ENCODE peak calls at places on chromosomes 4 and X, in four cellular contexts. One of them, this sample, is unnamed.

GRCh38 chr4:4761128-4761991 is 98.1 kb upstream of the MSX1 start:
- DNase-seq in tibial nerve: no peak
- DNase-seq in ovary: no peak
- DNase-seq in IMR-90: no peak
- DNase-seq in this sample: peak; percentile 25

GRCh38 chr4:4216668-4217067 is 10.1 kb downstream of the OTOP1 start:
- DNase-seq in IMR-90: peak; percentile 59
- DNase-seq in ovary: no peak
- DNase-seq in tibial nerve: no peak
- DNase-seq in this sample: no peak

GRCh38 chr4:150108693-150109092 is 30.4 kb downstream of the DCLK2 start:
- DNase-seq in tibial nerve: no peak
- DNase-seq in ovary: peak; percentile 12
- DNase-seq in IMR-90: no peak
- DNase-seq in this sample: no peak

GRCh38 chr4:12041828-12042227 is 613.1 kb upstream of the HS3ST1 start:
- DNase-seq in tibial nerve: no peak
- DNase-seq in ovary: no peak
- DNase-seq in IMR-90: no peak
- DNase-seq in this sample: no peak

GRCh38 chrX:134006484-134007161 is 21.2 kb upstream of the GPC3 start:
- DNase-seq in IMR-90: no peak
- DNase-seq in ovary: no peak
- DNase-seq in tibial nerve: no peak
- DNase-seq in this sample: no peak

GRCh38 chr4:147736458-147736857 is 4.6 kb downstream of the ARHGAP10 start:
- DNase-seq in IMR-90: peak; percentile 79
- DNase-seq in tibial nerve: no peak
- DNase-seq in ovary: no peak
- DNase-seq in this sample: no peak

GRCh38 chrX:130566028-130566683 is 164.4 kb downstream of the RBMX2 start:
- DNase-seq in ovary: no peak
- DNase-seq in tibial nerve: no peak
- DNase-seq in IMR-90: no peak
- DNase-seq in this sample: no peak

GRCh38 chr4:61938250-61938846 is 738.2 kb downstream of the ADGRL3 start:
- DNase-seq in IMR-90: no peak
- DNase-seq in ovary: no peak
- DNase-seq in tibial nerve: no peak
- DNase-seq in this sample: no peak

GRCh38 chr4:185894481-185894880 is 82.5 kb upstream of the SORBS2 start:
- DNase-seq in ovary: no peak
- DNase-seq in tibial nerve: no peak
- DNase-seq in IMR-90: no peak
- DNase-seq in this sample: no peak

GRCh38 chr4:165458451-165458850 is 79.6 kb downstream of the CPE start:
- DNase-seq in ovary: no peak
- DNase-seq in tibial nerve: no peak
- DNase-seq in IMR-90: no peak
- DNase-seq in this sample: no peak
- TF ChIP-seq POLR2A in ovary: no peak
- TF ChIP-seq POLR2A in tibial nerve: no peak
- TF ChIP-seq POLR2A in IMR-90: no peak
- TF ChIP-seq POLR2A in this sample: no peak

GRCh38 chr4:156782491-156782890 is 189.1 kb downstream of the PDGFC start:
- DNase-seq in ovary: no peak
- DNase-seq in tibial nerve: no peak
- DNase-seq in IMR-90: no peak
- DNase-seq in this sample: no peak
- TF ChIP-seq POLR2A in ovary: no peak
- TF ChIP-seq POLR2A in tibial nerve: no peak
- TF ChIP-seq POLR2A in IMR-90: no peak
- TF ChIP-seq POLR2A in this sample: no peak

DNA sequence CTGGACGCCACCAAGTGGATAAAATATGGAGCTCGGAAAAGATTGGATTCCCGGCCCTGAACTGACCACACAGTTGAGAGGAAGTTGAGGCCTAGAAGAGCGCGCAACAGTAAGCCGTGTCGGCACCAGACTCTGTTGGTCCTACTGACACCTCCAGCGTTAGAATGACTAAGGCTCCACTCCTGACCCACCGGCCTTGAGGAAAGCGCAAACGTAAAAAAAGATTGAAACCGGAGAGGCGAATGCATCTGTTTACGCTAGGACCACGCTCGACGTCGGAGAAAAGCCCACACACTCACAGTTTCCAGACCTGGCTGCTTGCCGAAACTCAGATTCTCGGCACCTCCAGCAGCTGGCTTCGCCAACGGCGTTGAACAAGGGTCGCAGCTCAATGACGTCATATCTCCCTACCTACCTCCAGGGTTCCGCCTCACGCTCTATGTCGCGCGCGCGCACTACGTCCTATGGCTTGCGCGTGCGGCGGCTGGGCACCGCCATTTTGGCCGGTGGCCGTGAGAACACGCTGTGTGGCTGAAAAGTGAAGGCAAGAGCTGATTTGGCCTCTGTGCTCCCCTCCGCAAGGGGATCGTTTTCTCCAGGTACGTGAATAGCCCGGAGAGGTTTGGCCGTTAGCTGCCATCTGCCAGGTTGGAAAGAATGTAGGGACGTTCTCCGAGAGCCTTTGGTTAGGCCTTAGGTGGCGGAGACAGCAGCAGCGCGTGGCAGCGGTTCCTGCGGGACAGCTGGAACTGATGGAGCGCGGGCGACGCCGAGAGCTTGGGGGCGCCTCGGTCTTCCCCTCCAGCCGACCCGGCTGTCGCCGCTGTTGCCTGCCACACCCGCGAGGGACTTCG is at the start of the genes ABCE1 and ANAPC10:
- DNase-seq in IMR-90: peak; percentile 99
- DNase-seq in ovary: peak; percentile 94
- DNase-seq in tibial nerve: peak; percentile 94
- DNase-seq in this sample: peak; percentile 96
- TF ChIP-seq POLR2A in IMR-90: peak; percentile 82
- TF ChIP-seq POLR2A in ovary: peak; percentile 62
- TF ChIP-seq POLR2A in tibial nerve: peak; percentile 65
- TF ChIP-seq POLR2A in this sample: no peak

DNA sequence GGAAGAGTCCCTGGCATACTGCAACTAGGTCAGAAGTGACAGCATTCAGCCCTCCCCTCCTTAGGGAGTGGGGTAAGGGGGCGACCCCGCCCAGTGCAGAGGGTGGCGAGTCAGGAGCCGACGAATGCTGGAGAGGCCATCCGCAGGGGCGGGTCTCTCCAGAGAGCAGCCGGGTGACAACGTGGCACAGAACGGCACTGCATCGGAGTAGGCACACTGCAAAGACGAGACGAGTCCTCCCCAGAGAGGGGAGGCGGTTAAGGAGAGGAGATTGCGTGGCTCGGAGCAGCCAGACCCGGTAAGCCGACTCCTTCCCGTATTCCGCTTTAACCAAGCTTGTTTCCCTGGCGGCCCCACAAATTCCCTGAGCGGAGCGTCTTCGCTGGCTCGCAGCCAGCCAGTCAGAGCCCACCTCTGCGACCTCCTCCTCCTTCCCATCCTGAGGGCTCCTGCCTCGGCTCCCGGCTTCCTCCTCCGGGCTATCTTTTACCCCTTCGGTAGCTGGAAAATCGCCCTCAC is 54.9 kb downstream of the LINC00632 start:
- DNase-seq in ovary: no peak
- DNase-seq in IMR-90: peak; percentile 54
- DNase-seq in tibial nerve: no peak
- DNase-seq in this sample: no peak
- TF ChIP-seq POLR2A in ovary: no peak
- TF ChIP-seq POLR2A in IMR-90: peak; percentile 63
- TF ChIP-seq POLR2A in tibial nerve: no peak
- TF ChIP-seq POLR2A in this sample: no peak

GRCh38 chrX:49171752-49172279 is at the start of gene PLP2:
- DNase-seq in tibial nerve: no peak
- DNase-seq in ovary: peak; percentile 69
- DNase-seq in IMR-90: peak; percentile 40
- DNase-seq in this sample: peak; percentile 92
- TF ChIP-seq POLR2A in tibial nerve: peak; percentile 35
- TF ChIP-seq POLR2A in ovary: no peak
- TF ChIP-seq POLR2A in IMR-90: peak; percentile 60
- TF ChIP-seq POLR2A in this sample: no peak

GRCh38 chr4:46389301-46389761 is 597 bp downstream of the GABRA2 start:
- DNase-seq in ovary: no peak
- DNase-seq in tibial nerve: no peak
- DNase-seq in IMR-90: no peak
- DNase-seq in this sample: no peak
- TF ChIP-seq POLR2A in ovary: no peak
- TF ChIP-seq POLR2A in tibial nerve: no peak
- TF ChIP-seq POLR2A in IMR-90: no peak
- TF ChIP-seq POLR2A in this sample: no peak

DNA sequence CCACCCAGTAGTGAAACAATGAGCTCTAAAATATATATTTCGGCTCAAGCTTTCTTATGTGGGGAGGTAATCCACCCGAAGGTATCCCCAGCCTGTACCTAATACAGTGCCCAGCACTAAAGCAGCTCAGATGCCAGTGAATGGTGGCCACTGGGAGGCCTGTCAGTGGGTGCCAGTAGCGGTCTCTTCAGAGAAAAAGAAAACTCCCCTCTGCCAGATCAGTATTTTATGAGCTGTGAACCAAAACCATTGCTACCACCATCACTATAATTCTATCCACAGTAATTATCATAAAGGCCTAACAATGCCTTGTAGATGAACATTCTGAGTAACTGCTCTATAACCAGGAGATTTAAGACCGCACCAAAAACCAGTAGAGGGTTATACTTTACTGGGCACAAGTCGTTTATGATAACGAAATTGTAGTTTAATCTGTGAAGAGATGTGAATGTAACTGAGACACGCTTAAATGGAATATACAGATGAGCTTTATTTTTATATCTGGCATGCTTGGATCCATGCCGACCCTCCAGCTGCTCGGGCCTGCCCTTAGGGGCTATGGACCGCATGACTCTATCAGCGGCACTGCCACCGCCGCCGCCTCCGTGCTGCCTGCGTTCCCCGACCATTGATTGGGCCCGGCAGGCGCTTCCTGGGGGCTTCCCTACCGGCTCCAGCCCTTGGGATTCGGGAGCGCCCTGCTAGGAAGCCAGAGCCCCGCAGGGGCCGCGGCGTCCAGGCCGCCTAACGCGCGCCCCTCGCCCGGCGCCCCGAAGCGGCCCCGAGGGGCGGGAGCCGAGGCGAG is 586 bp upstream of the NFKB1 start:
- DNase-seq in tibial nerve: peak; percentile 36
- DNase-seq in IMR-90: peak; percentile 61
- DNase-seq in ovary: peak; percentile 68
- DNase-seq in this sample: no peak
- TF ChIP-seq POLR2A in tibial nerve: no peak
- TF ChIP-seq POLR2A in IMR-90: peak; percentile 69
- TF ChIP-seq POLR2A in ovary: peak; percentile 14
- TF ChIP-seq POLR2A in this sample: no peak